ENCODE peak calls at places on chromosomes 7 and 10, in five cellular contexts. One of them, this sample, is unnamed.

GRCh38 chr7:8197994-8198698 is 63.8 kb downstream of the ICA1 start:
- DNase-seq in A549: no peak
- DNase-seq in heart right ventricle: no peak
- DNase-seq in CD8-positive, alpha-beta memory T cell: peak; percentile 72
- DNase-seq in stomach: no peak
- DNase-seq in this sample: no peak

GRCh38 chr10:48762104-48763042 is 77.7 kb downstream of the WDFY4 start:
- DNase-seq in A549: no peak
- DNase-seq in heart right ventricle: no peak
- DNase-seq in CD8-positive, alpha-beta memory T cell: no peak
- DNase-seq in stomach: no peak
- DNase-seq in this sample: no peak

GRCh38 chr7:134548877-134549276 is at the start of gene AKR1B15:
- DNase-seq in A549: peak; percentile 78
- DNase-seq in heart right ventricle: no peak
- DNase-seq in CD8-positive, alpha-beta memory T cell: no peak
- DNase-seq in stomach: no peak
- DNase-seq in this sample: no peak

GRCh38 chr10:102281103-102281502 is 35.8 kb downstream of the GBF1 start:
- DNase-seq in A549: no peak
- DNase-seq in heart right ventricle: no peak
- DNase-seq in CD8-positive, alpha-beta memory T cell: no peak
- DNase-seq in stomach: no peak
- DNase-seq in this sample: no peak

GRCh38 chr7:151689196-151689971 is 169.7 kb upstream of the RHEB start:
- DNase-seq in A549: no peak
- DNase-seq in heart right ventricle: peak; percentile 62
- DNase-seq in CD8-positive, alpha-beta memory T cell: no peak
- DNase-seq in stomach: no peak
- DNase-seq in this sample: peak; percentile 32

GRCh38 chr10:13536674-13537366 is 8.0 kb upstream of the BEND7 start:
- DNase-seq in A549: peak; percentile 70
- DNase-seq in heart right ventricle: peak; percentile 46
- DNase-seq in CD8-positive, alpha-beta memory T cell: no peak
- DNase-seq in stomach: peak; percentile 67
- DNase-seq in this sample: peak; percentile 62

GRCh38 chr10:67302701-67303100 is 376.9 kb downstream of the LRRTM3 start:
- DNase-seq in A549: no peak
- DNase-seq in heart right ventricle: no peak
- DNase-seq in CD8-positive, alpha-beta memory T cell: no peak
- DNase-seq in stomach: no peak
- DNase-seq in this sample: no peak

GRCh38 chr7:106768324-106768751 is 96.7 kb upstream of the PIK3CG start:
- DNase-seq in A549: no peak
- DNase-seq in heart right ventricle: no peak
- DNase-seq in CD8-positive, alpha-beta memory T cell: peak; percentile 9
- DNase-seq in stomach: no peak
- DNase-seq in this sample: no peak

GRCh38 chr10:125991009-125991788 is 94.8 kb downstream of the FANK1 start:
- DNase-seq in A549: no peak
- DNase-seq in heart right ventricle: no peak
- DNase-seq in CD8-positive, alpha-beta memory T cell: no peak
- DNase-seq in stomach: no peak
- DNase-seq in this sample: no peak

GRCh38 chr10:92965314-92965713 is 95.3 kb upstream of the CYP26C1 start:
- DNase-seq in A549: peak; percentile 63
- DNase-seq in heart right ventricle: no peak
- DNase-seq in CD8-positive, alpha-beta memory T cell: no peak
- DNase-seq in stomach: no peak
- DNase-seq in this sample: no peak

GRCh38 chr10:100969175-100970075 is at the start of gene SEMA4G:
- DNase-seq in A549: peak; percentile 44
- DNase-seq in heart right ventricle: peak; percentile 62
- DNase-seq in CD8-positive, alpha-beta memory T cell: peak; percentile 23
- DNase-seq in stomach: peak; percentile 47
- DNase-seq in this sample: peak; percentile 65

GRCh38 chr10:58153751-58154150 is 113.9 kb downstream of the IPMK start:
- DNase-seq in A549: no peak
- DNase-seq in heart right ventricle: no peak
- DNase-seq in CD8-positive, alpha-beta memory T cell: no peak
- DNase-seq in stomach: no peak
- DNase-seq in this sample: no peak

GRCh38 chr10:3783313-3783689 is 1.7 kb downstream of the KLF6 start:
- DNase-seq in A549: peak; percentile 48
- DNase-seq in heart right ventricle: peak; percentile 49
- DNase-seq in CD8-positive, alpha-beta memory T cell: peak; percentile 69
- DNase-seq in stomach: peak; percentile 65
- DNase-seq in this sample: peak; percentile 73

GRCh38 chr7:57423768-57424167 is 26.2 kb upstream of the ZNF716 start:
- DNase-seq in A549: no peak
- DNase-seq in heart right ventricle: no peak
- DNase-seq in CD8-positive, alpha-beta memory T cell: no peak
- DNase-seq in stomach: no peak
- DNase-seq in this sample: no peak

GRCh38 chr7:106484562-106484961 is 176.4 kb downstream of the CCDC71L start:
- DNase-seq in A549: no peak
- DNase-seq in heart right ventricle: no peak
- DNase-seq in CD8-positive, alpha-beta memory T cell: no peak
- DNase-seq in stomach: peak; percentile 38
- DNase-seq in this sample: peak; percentile 57

GRCh38 chr7:5419523-5420107 is 4.0 kb downstream of the TNRC18 start:
- DNase-seq in A549: no peak
- DNase-seq in heart right ventricle: peak; percentile 44
- DNase-seq in CD8-positive, alpha-beta memory T cell: no peak
- DNase-seq in stomach: peak; percentile 33
- DNase-seq in this sample: peak; percentile 36

GRCh38 chr10:4195214-4195613 is 410.2 kb upstream of the KLF6 start:
- DNase-seq in A549: peak; percentile 48
- DNase-seq in heart right ventricle: no peak
- DNase-seq in CD8-positive, alpha-beta memory T cell: no peak
- DNase-seq in stomach: no peak
- DNase-seq in this sample: no peak

GRCh38 chr7:41000042-41000441 is 702.8 kb downstream of the INHBA start:
- DNase-seq in A549: no peak
- DNase-seq in heart right ventricle: no peak
- DNase-seq in CD8-positive, alpha-beta memory T cell: no peak
- DNase-seq in stomach: no peak
- DNase-seq in this sample: no peak

GRCh38 chr7:41007351-41007751 is 695.5 kb downstream of the INHBA start:
- DNase-seq in A549: no peak
- DNase-seq in heart right ventricle: no peak
- DNase-seq in CD8-positive, alpha-beta memory T cell: no peak
- DNase-seq in stomach: no peak
- DNase-seq in this sample: no peak

GRCh38 chr7:41005381-41005901 is 697.4 kb downstream of the INHBA start:
- DNase-seq in A549: peak; percentile 35
- DNase-seq in heart right ventricle: no peak
- DNase-seq in CD8-positive, alpha-beta memory T cell: no peak
- DNase-seq in stomach: no peak
- DNase-seq in this sample: no peak

GRCh38 chr7:41006591-41006990 is 696.3 kb downstream of the INHBA start:
- DNase-seq in A549: peak; percentile 8
- DNase-seq in heart right ventricle: no peak
- DNase-seq in CD8-positive, alpha-beta memory T cell: no peak
- DNase-seq in stomach: no peak
- DNase-seq in this sample: no peak

DNA sequence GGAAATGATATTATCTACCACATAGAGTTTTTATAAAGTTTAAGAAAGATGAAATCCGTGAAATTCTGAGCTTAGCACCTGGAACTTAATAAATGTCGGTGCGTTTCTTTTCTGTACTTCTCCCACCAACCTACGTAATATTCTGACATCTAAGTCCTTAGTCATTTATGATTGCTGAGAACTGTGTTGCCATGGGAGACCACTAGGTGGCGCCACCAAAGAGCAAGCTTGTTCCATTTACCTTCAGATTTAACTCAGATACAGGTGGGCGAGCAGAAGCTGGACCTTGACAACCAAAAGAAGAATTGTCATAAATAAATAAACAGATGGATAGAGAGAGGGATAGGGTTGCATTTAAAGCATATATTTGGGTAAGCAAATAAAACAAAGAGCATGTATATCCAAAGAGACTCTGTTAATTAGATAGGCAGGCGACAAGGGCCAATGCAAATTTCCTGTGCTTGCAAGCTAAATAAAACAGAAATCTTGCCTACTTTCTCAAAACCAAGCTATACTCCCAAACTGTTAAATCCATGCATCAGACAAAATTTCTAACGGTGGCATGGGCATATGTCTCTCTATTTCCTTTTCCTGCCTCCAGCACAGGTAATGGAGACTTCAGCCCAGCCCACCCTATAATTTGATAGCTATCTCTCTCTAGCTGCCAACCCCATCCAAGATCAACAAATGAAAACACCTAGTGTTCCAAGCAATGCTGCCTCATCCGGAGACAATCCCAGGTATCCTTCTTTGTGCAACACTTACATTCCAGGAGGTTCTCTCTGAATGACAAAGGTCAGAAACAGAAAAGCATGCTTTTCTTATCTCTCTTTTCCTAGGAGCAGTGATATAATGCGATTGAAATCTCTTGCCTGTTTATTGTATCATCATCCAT is 699.6 kb downstream of the INHBA start:
- DNase-seq in A549: peak; percentile 49
- DNase-seq in heart right ventricle: peak; percentile 37
- DNase-seq in CD8-positive, alpha-beta memory T cell: no peak
- DNase-seq in stomach: peak; percentile 29
- DNase-seq in this sample: peak; percentile 48
- H3K4me1 ChIP-seq in A549: peaks cover 30% of the 10 kb centered on the region
- H3K4me1 ChIP-seq in heart right ventricle: no peaks in the 10 kb centered on the region
- H3K4me1 ChIP-seq in CD8-positive, alpha-beta memory T cell: no peaks in the 10 kb centered on the region
- H3K4me1 ChIP-seq in stomach: no peaks in the 10 kb centered on the region
- H3K4me1 ChIP-seq in this sample: no peaks in the 10 kb centered on the region

GRCh38 chr10:72011016-72011415 is 46.8 kb downstream of the CHST3 start:
- DNase-seq in A549: no peak
- DNase-seq in heart right ventricle: no peak
- DNase-seq in CD8-positive, alpha-beta memory T cell: no peak
- DNase-seq in stomach: no peak
- DNase-seq in this sample: no peak
- H3K4me1 ChIP-seq in A549: peaks cover 9% of the 10 kb centered on the region
- H3K4me1 ChIP-seq in heart right ventricle: peaks cover 64% of the 10 kb centered on the region
- H3K4me1 ChIP-seq in CD8-positive, alpha-beta memory T cell: no peaks in the 10 kb centered on the region
- H3K4me1 ChIP-seq in stomach: peaks cover 22% of the 10 kb centered on the region
- H3K4me1 ChIP-seq in this sample: peaks cover 7% of the 10 kb centered on the region

DNA sequence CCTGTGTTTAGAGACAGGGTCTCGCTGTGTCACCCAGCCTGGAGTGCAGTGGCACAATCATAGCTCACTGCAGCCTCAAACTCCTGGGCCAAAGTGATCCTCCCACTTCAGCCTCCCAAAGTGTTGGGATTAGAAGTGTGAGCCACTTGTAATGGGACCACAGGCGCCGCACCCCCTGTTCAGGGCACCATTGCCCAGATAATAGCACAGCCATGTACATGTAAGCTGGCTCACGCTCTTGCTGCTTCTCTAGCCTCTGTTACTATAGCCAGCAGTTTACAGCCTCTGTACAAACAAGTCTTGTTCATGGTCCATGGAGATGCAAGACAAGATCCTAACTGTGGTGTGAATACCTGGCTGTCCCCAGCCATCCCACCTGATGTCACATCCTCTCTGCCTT is 4.2 kb upstream of the MLXIPL start:
- DNase-seq in A549: no peak
- DNase-seq in heart right ventricle: no peak
- DNase-seq in CD8-positive, alpha-beta memory T cell: no peak
- DNase-seq in stomach: no peak
- DNase-seq in this sample: no peak
- H3K4me1 ChIP-seq in A549: peaks cover 19% of the 10 kb centered on the region
- H3K4me1 ChIP-seq in heart right ventricle: peaks cover 10% of the 10 kb centered on the region
- H3K4me1 ChIP-seq in CD8-positive, alpha-beta memory T cell: peaks cover 6% of the 10 kb centered on the region
- H3K4me1 ChIP-seq in stomach: peaks cover 12% of the 10 kb centered on the region
- H3K4me1 ChIP-seq in this sample: peaks cover 11% of the 10 kb centered on the region

GRCh38 chr7:55565693-55566092 is 6.6 kb downstream of the VOPP1 start:
- DNase-seq in A549: no peak
- DNase-seq in heart right ventricle: no peak
- DNase-seq in CD8-positive, alpha-beta memory T cell: no peak
- DNase-seq in stomach: no peak
- DNase-seq in this sample: no peak

GRCh38 chr7:55569797-55570196 is 2.5 kb downstream of the VOPP1 start:
- DNase-seq in A549: no peak
- DNase-seq in heart right ventricle: no peak
- DNase-seq in CD8-positive, alpha-beta memory T cell: peak; percentile 55
- DNase-seq in stomach: no peak
- DNase-seq in this sample: no peak

GRCh38 chr7:55569269-55569663 is 3.0 kb downstream of the VOPP1 start:
- DNase-seq in A549: no peak
- DNase-seq in heart right ventricle: no peak
- DNase-seq in CD8-positive, alpha-beta memory T cell: no peak
- DNase-seq in stomach: no peak
- DNase-seq in this sample: no peak

GRCh38 chr7:55568613-55569268 is 3.6 kb downstream of the VOPP1 start:
- DNase-seq in A549: no peak
- DNase-seq in heart right ventricle: no peak
- DNase-seq in CD8-positive, alpha-beta memory T cell: no peak
- DNase-seq in stomach: no peak
- DNase-seq in this sample: no peak

GRCh38 chr7:55567495-55568070 is 4.7 kb downstream of the VOPP1 start:
- DNase-seq in A549: no peak
- DNase-seq in heart right ventricle: no peak
- DNase-seq in CD8-positive, alpha-beta memory T cell: no peak
- DNase-seq in stomach: no peak
- DNase-seq in this sample: no peak
- H3K4me1 ChIP-seq in A549: peaks cover 26% of the 10 kb centered on the region
- H3K4me1 ChIP-seq in heart right ventricle: peaks cover 22% of the 10 kb centered on the region
- H3K4me1 ChIP-seq in CD8-positive, alpha-beta memory T cell: peaks cover 68% of the 10 kb centered on the region
- H3K4me1 ChIP-seq in stomach: peaks cover 29% of the 10 kb centered on the region
- H3K4me1 ChIP-seq in this sample: peaks cover 31% of the 10 kb centered on the region

GRCh38 chr7:77798394-77799077 is at the start of the genes PHTF2 and TMEM60:
- DNase-seq in A549: peak; percentile 99
- DNase-seq in heart right ventricle: peak; percentile 99
- DNase-seq in CD8-positive, alpha-beta memory T cell: peak; percentile 95
- DNase-seq in stomach: peak; percentile 99
- DNase-seq in this sample: peak; percentile 99

GRCh38 chr7:77799078-77799964 is 748 bp downstream of the PHTF2 start:
- DNase-seq in A549: peak; percentile 29
- DNase-seq in heart right ventricle: peak; percentile 42
- DNase-seq in CD8-positive, alpha-beta memory T cell: peak; percentile 14
- DNase-seq in stomach: no peak
- DNase-seq in this sample: peak; percentile 38

GRCh38 chr7:77796109-77796508 is 2.1 kb downstream of the TMEM60 start:
- DNase-seq in A549: no peak
- DNase-seq in heart right ventricle: no peak
- DNase-seq in CD8-positive, alpha-beta memory T cell: no peak
- DNase-seq in stomach: no peak
- DNase-seq in this sample: no peak

GRCh38 chr7:77797734-77798393 is 370 bp downstream of the TMEM60 start:
- DNase-seq in A549: no peak
- DNase-seq in heart right ventricle: no peak
- DNase-seq in CD8-positive, alpha-beta memory T cell: no peak
- DNase-seq in stomach: peak; percentile 39
- DNase-seq in this sample: no peak

GRCh38 chr7:77796960-77797359 is 1.3 kb downstream of the TMEM60 start:
- DNase-seq in A549: no peak
- DNase-seq in heart right ventricle: no peak
- DNase-seq in CD8-positive, alpha-beta memory T cell: no peak
- DNase-seq in stomach: no peak
- DNase-seq in this sample: no peak
- H3K4me1 ChIP-seq in A549: peaks cover 24% of the 10 kb centered on the region
- H3K4me1 ChIP-seq in heart right ventricle: peaks cover 12% of the 10 kb centered on the region
- H3K4me1 ChIP-seq in CD8-positive, alpha-beta memory T cell: peaks cover 36% of the 10 kb centered on the region
- H3K4me1 ChIP-seq in stomach: peaks cover 32% of the 10 kb centered on the region
- H3K4me1 ChIP-seq in this sample: peaks cover 35% of the 10 kb centered on the region

GRCh38 chr7:104978460-104978859 is 35.5 kb upstream of the KMT2E start:
- DNase-seq in A549: no peak
- DNase-seq in heart right ventricle: no peak
- DNase-seq in CD8-positive, alpha-beta memory T cell: no peak
- DNase-seq in stomach: no peak
- DNase-seq in this sample: no peak
- H3K4me1 ChIP-seq in A549: peaks cover 22% of the 10 kb centered on the region
- H3K4me1 ChIP-seq in heart right ventricle: peaks cover 51% of the 10 kb centered on the region
- H3K4me1 ChIP-seq in CD8-positive, alpha-beta memory T cell: peaks cover 14% of the 10 kb centered on the region
- H3K4me1 ChIP-seq in stomach: peaks cover 68% of the 10 kb centered on the region
- H3K4me1 ChIP-seq in this sample: peaks cover 62% of the 10 kb centered on the region

GRCh38 chr10:46270086-46270811 is 16.5 kb upstream of the ANTXRL start:
- DNase-seq in A549: no peak
- DNase-seq in heart right ventricle: no peak
- DNase-seq in CD8-positive, alpha-beta memory T cell: no peak
- DNase-seq in stomach: peak; percentile 8
- DNase-seq in this sample: no peak
- H3K4me1 ChIP-seq in A549: no peaks in the 10 kb centered on the region
- H3K4me1 ChIP-seq in heart right ventricle: no peaks in the 10 kb centered on the region
- H3K4me1 ChIP-seq in CD8-positive, alpha-beta memory T cell: peaks cover 55% of the 10 kb centered on the region
- H3K4me1 ChIP-seq in stomach: no peaks in the 10 kb centered on the region
- H3K4me1 ChIP-seq in this sample: no peaks in the 10 kb centered on the region